ENCODE peak calls at places on chromosomes 16 and 17, in nine cellular contexts. One of them, this sample, is unnamed.

GRCh38 chr17:1714488-1714979 is 4.4 kb upstream of the TLCD2 start:
- DNase-seq in PC-9: peak; percentile 94
- DNase-seq in stimulated activated CD8-positive, alpha-beta memory T cell treated with anti-CD3 and anti-CD28 coated beads, Interleukin-4, amount 100 ng/mL, for 1 hour: no peak
- DNase-seq in NCI-H2029: no peak
- DNase-seq in activated T-cell treated with anti-CD3 and anti-CD28 coated beads for 1 hour: no peak
- DNase-seq in H9: peak; percentile 98
- DNase-seq in breast epithelium: peak; percentile 96
- DNase-seq in frontal cortex: peak; percentile 72
- DNase-seq in Panc1: no peak
- DNase-seq in this sample: peak; percentile 99

GRCh38 chr16:49502136-49502881 is 128.7 kb downstream of the C16orf78 start:
- DNase-seq in activated T-cell treated with anti-CD3 and anti-CD28 coated beads for 1 hour: no peak
- DNase-seq in PC-9: no peak
- DNase-seq in stimulated activated CD8-positive, alpha-beta memory T cell treated with anti-CD3 and anti-CD28 coated beads, Interleukin-4, amount 100 ng/mL, for 1 hour: no peak
- DNase-seq in Panc1: no peak
- DNase-seq in frontal cortex: no peak
- DNase-seq in NCI-H2029: no peak
- DNase-seq in H9: no peak
- DNase-seq in breast epithelium: no peak
- DNase-seq in this sample: no peak

GRCh38 chr16:7057458-7057857 is 275.2 kb upstream of the RBFOX1 start:
- DNase-seq in H9: no peak
- DNase-seq in Panc1: no peak
- DNase-seq in NCI-H2029: no peak
- DNase-seq in PC-9: no peak
- DNase-seq in breast epithelium: no peak
- DNase-seq in stimulated activated CD8-positive, alpha-beta memory T cell treated with anti-CD3 and anti-CD28 coated beads, Interleukin-4, amount 100 ng/mL, for 1 hour: no peak
- DNase-seq in frontal cortex: no peak
- DNase-seq in activated T-cell treated with anti-CD3 and anti-CD28 coated beads for 1 hour: no peak
- DNase-seq in this sample: no peak

GRCh38 chr17:34139996-34140395 is 115.1 kb upstream of the CCL2 start:
- DNase-seq in PC-9: no peak
- DNase-seq in H9: no peak
- DNase-seq in NCI-H2029: no peak
- DNase-seq in frontal cortex: no peak
- DNase-seq in Panc1: no peak
- DNase-seq in activated T-cell treated with anti-CD3 and anti-CD28 coated beads for 1 hour: no peak
- DNase-seq in breast epithelium: no peak
- DNase-seq in stimulated activated CD8-positive, alpha-beta memory T cell treated with anti-CD3 and anti-CD28 coated beads, Interleukin-4, amount 100 ng/mL, for 1 hour: no peak
- DNase-seq in this sample: no peak

GRCh38 chr16:65120811-65121721 is 797 bp downstream of the CDH11 start:
- DNase-seq in NCI-H2029: no peak
- DNase-seq in breast epithelium: no peak
- DNase-seq in stimulated activated CD8-positive, alpha-beta memory T cell treated with anti-CD3 and anti-CD28 coated beads, Interleukin-4, amount 100 ng/mL, for 1 hour: no peak
- DNase-seq in PC-9: no peak
- DNase-seq in H9: peak; percentile 46
- DNase-seq in frontal cortex: no peak
- DNase-seq in Panc1: no peak
- DNase-seq in activated T-cell treated with anti-CD3 and anti-CD28 coated beads for 1 hour: no peak
- DNase-seq in this sample: peak; percentile 11

GRCh38 chr17:39752241-39752831 is 14.6 kb downstream of the GRB7 start:
- DNase-seq in stimulated activated CD8-positive, alpha-beta memory T cell treated with anti-CD3 and anti-CD28 coated beads, Interleukin-4, amount 100 ng/mL, for 1 hour: no peak
- DNase-seq in Panc1: no peak
- DNase-seq in NCI-H2029: no peak
- DNase-seq in activated T-cell treated with anti-CD3 and anti-CD28 coated beads for 1 hour: no peak
- DNase-seq in H9: peak; percentile 45
- DNase-seq in frontal cortex: no peak
- DNase-seq in breast epithelium: peak; percentile 17
- DNase-seq in PC-9: no peak
- DNase-seq in this sample: no peak

GRCh38 chr16:6957676-6958075 is 375.0 kb upstream of the RBFOX1 start:
- DNase-seq in stimulated activated CD8-positive, alpha-beta memory T cell treated with anti-CD3 and anti-CD28 coated beads, Interleukin-4, amount 100 ng/mL, for 1 hour: no peak
- DNase-seq in PC-9: no peak
- DNase-seq in breast epithelium: no peak
- DNase-seq in activated T-cell treated with anti-CD3 and anti-CD28 coated beads for 1 hour: no peak
- DNase-seq in Panc1: no peak
- DNase-seq in H9: no peak
- DNase-seq in frontal cortex: no peak
- DNase-seq in NCI-H2029: no peak
- DNase-seq in this sample: no peak

GRCh38 chr17:38322897-38323296 is 20.9 kb downstream of the GPR179 start:
- DNase-seq in frontal cortex: no peak
- DNase-seq in stimulated activated CD8-positive, alpha-beta memory T cell treated with anti-CD3 and anti-CD28 coated beads, Interleukin-4, amount 100 ng/mL, for 1 hour: no peak
- DNase-seq in PC-9: no peak
- DNase-seq in Panc1: no peak
- DNase-seq in activated T-cell treated with anti-CD3 and anti-CD28 coated beads for 1 hour: no peak
- DNase-seq in NCI-H2029: no peak
- DNase-seq in breast epithelium: no peak
- DNase-seq in H9: no peak
- DNase-seq in this sample: no peak

GRCh38 chr16:12704492-12705111 is 99.1 kb downstream of the CPPED1 start:
- DNase-seq in activated T-cell treated with anti-CD3 and anti-CD28 coated beads for 1 hour: no peak
- DNase-seq in frontal cortex: no peak
- DNase-seq in NCI-H2029: no peak
- DNase-seq in breast epithelium: no peak
- DNase-seq in stimulated activated CD8-positive, alpha-beta memory T cell treated with anti-CD3 and anti-CD28 coated beads, Interleukin-4, amount 100 ng/mL, for 1 hour: no peak
- DNase-seq in Panc1: no peak
- DNase-seq in PC-9: no peak
- DNase-seq in H9: no peak
- DNase-seq in this sample: no peak

GRCh38 chr16:88686062-88686438 is 257 bp downstream of the SNAI3 start:
- DNase-seq in frontal cortex: no peak
- DNase-seq in H9: no peak
- DNase-seq in stimulated activated CD8-positive, alpha-beta memory T cell treated with anti-CD3 and anti-CD28 coated beads, Interleukin-4, amount 100 ng/mL, for 1 hour: no peak
- DNase-seq in PC-9: peak; percentile 39
- DNase-seq in activated T-cell treated with anti-CD3 and anti-CD28 coated beads for 1 hour: no peak
- DNase-seq in breast epithelium: no peak
- DNase-seq in Panc1: no peak
- DNase-seq in NCI-H2029: peak; percentile 35
- DNase-seq in this sample: no peak

GRCh38 chr17:7651097-7651958 is 602 bp downstream of the ATP1B2 start:
- DNase-seq in PC-9: no peak
- DNase-seq in H9: peak; percentile 55
- DNase-seq in frontal cortex: no peak
- DNase-seq in breast epithelium: no peak
- DNase-seq in NCI-H2029: no peak
- DNase-seq in Panc1: no peak
- DNase-seq in activated T-cell treated with anti-CD3 and anti-CD28 coated beads for 1 hour: no peak
- DNase-seq in stimulated activated CD8-positive, alpha-beta memory T cell treated with anti-CD3 and anti-CD28 coated beads, Interleukin-4, amount 100 ng/mL, for 1 hour: no peak
- DNase-seq in this sample: no peak

GRCh38 chr17:78568494-78569115 is 8.6 kb downstream of the DNAH17 start:
- DNase-seq in frontal cortex: no peak
- DNase-seq in PC-9: peak; percentile 60
- DNase-seq in stimulated activated CD8-positive, alpha-beta memory T cell treated with anti-CD3 and anti-CD28 coated beads, Interleukin-4, amount 100 ng/mL, for 1 hour: no peak
- DNase-seq in activated T-cell treated with anti-CD3 and anti-CD28 coated beads for 1 hour: no peak
- DNase-seq in Panc1: no peak
- DNase-seq in H9: no peak
- DNase-seq in breast epithelium: no peak
- DNase-seq in NCI-H2029: no peak
- DNase-seq in this sample: no peak

GRCh38 chr17:49595328-49595727 is 19.7 kb downstream of the NXPH3 start:
- DNase-seq in Panc1: no peak
- DNase-seq in NCI-H2029: no peak
- DNase-seq in frontal cortex: no peak
- DNase-seq in breast epithelium: no peak
- DNase-seq in stimulated activated CD8-positive, alpha-beta memory T cell treated with anti-CD3 and anti-CD28 coated beads, Interleukin-4, amount 100 ng/mL, for 1 hour: no peak
- DNase-seq in PC-9: no peak
- DNase-seq in H9: no peak
- DNase-seq in activated T-cell treated with anti-CD3 and anti-CD28 coated beads for 1 hour: no peak
- DNase-seq in this sample: no peak

GRCh38 chr17:7108560-7108925 is 6.1 kb downstream of the ASGR2 start:
- DNase-seq in breast epithelium: no peak
- DNase-seq in Panc1: no peak
- DNase-seq in activated T-cell treated with anti-CD3 and anti-CD28 coated beads for 1 hour: no peak
- DNase-seq in PC-9: no peak
- DNase-seq in H9: no peak
- DNase-seq in NCI-H2029: no peak
- DNase-seq in stimulated activated CD8-positive, alpha-beta memory T cell treated with anti-CD3 and anti-CD28 coated beads, Interleukin-4, amount 100 ng/mL, for 1 hour: no peak
- DNase-seq in frontal cortex: no peak
- DNase-seq in this sample: no peak

GRCh38 chr16:81198635-81199034 is 39.9 kb upstream of the BCO1 start:
- DNase-seq in PC-9: no peak
- DNase-seq in H9: peak; percentile 36
- DNase-seq in activated T-cell treated with anti-CD3 and anti-CD28 coated beads for 1 hour: no peak
- DNase-seq in breast epithelium: no peak
- DNase-seq in stimulated activated CD8-positive, alpha-beta memory T cell treated with anti-CD3 and anti-CD28 coated beads, Interleukin-4, amount 100 ng/mL, for 1 hour: no peak
- DNase-seq in Panc1: no peak
- DNase-seq in frontal cortex: no peak
- DNase-seq in NCI-H2029: no peak
- DNase-seq in this sample: no peak

GRCh38 chr16:81454044-81454443 is 9.4 kb downstream of the CMIP start:
- DNase-seq in frontal cortex: no peak
- DNase-seq in activated T-cell treated with anti-CD3 and anti-CD28 coated beads for 1 hour: no peak
- DNase-seq in Panc1: no peak
- DNase-seq in H9: no peak
- DNase-seq in PC-9: no peak
- DNase-seq in NCI-H2029: no peak
- DNase-seq in breast epithelium: no peak
- DNase-seq in stimulated activated CD8-positive, alpha-beta memory T cell treated with anti-CD3 and anti-CD28 coated beads, Interleukin-4, amount 100 ng/mL, for 1 hour: no peak
- DNase-seq in this sample: no peak

GRCh38 chr17:2709173-2709661 is 2.3 kb downstream of the CLUH start:
- DNase-seq in breast epithelium: peak; percentile 78
- DNase-seq in H9: no peak
- DNase-seq in activated T-cell treated with anti-CD3 and anti-CD28 coated beads for 1 hour: no peak
- DNase-seq in Panc1: no peak
- DNase-seq in NCI-H2029: no peak
- DNase-seq in PC-9: peak; percentile 76
- DNase-seq in frontal cortex: peak; percentile 33
- DNase-seq in stimulated activated CD8-positive, alpha-beta memory T cell treated with anti-CD3 and anti-CD28 coated beads, Interleukin-4, amount 100 ng/mL, for 1 hour: no peak
- DNase-seq in this sample: no peak

GRCh38 chr17:58756246-58757161 is 850 bp downstream of the PPM1E start:
- DNase-seq in Panc1: no peak
- DNase-seq in frontal cortex: peak; percentile 28
- DNase-seq in NCI-H2029: no peak
- DNase-seq in H9: peak; percentile 48
- DNase-seq in activated T-cell treated with anti-CD3 and anti-CD28 coated beads for 1 hour: no peak
- DNase-seq in PC-9: no peak
- DNase-seq in breast epithelium: no peak
- DNase-seq in stimulated activated CD8-positive, alpha-beta memory T cell treated with anti-CD3 and anti-CD28 coated beads, Interleukin-4, amount 100 ng/mL, for 1 hour: no peak
- DNase-seq in this sample: no peak

GRCh38 chr16:73956592-73957495 is 339.8 kb upstream of the PSMD7 start:
- DNase-seq in Panc1: peak; percentile 18
- DNase-seq in breast epithelium: peak; percentile 30
- DNase-seq in PC-9: no peak
- DNase-seq in NCI-H2029: peak; percentile 13
- DNase-seq in H9: peak; percentile 52
- DNase-seq in activated T-cell treated with anti-CD3 and anti-CD28 coated beads for 1 hour: no peak
- DNase-seq in stimulated activated CD8-positive, alpha-beta memory T cell treated with anti-CD3 and anti-CD28 coated beads, Interleukin-4, amount 100 ng/mL, for 1 hour: no peak
- DNase-seq in frontal cortex: peak; percentile 15
- DNase-seq in this sample: peak; percentile 40

GRCh38 chr17:70276931-70277330 is 107.6 kb downstream of the KCNJ2 start:
- DNase-seq in NCI-H2029: no peak
- DNase-seq in frontal cortex: no peak
- DNase-seq in activated T-cell treated with anti-CD3 and anti-CD28 coated beads for 1 hour: no peak
- DNase-seq in breast epithelium: no peak
- DNase-seq in PC-9: no peak
- DNase-seq in stimulated activated CD8-positive, alpha-beta memory T cell treated with anti-CD3 and anti-CD28 coated beads, Interleukin-4, amount 100 ng/mL, for 1 hour: no peak
- DNase-seq in Panc1: no peak
- DNase-seq in H9: no peak
- DNase-seq in this sample: no peak